ENCODE peak calls at places on chromosomes 1 and 21, in eight cellular contexts. I is colonic mucosa, Q is foreskin fibroblast, S is heart left ventricle, O is GM12865, N is osteoblast, A is mesendoderm, Z is fibroblast of lung. J is an unnamed sample.

GRCh38 chr1:214420341-214420740 is 131.1 kb downstream of the PTPN14 start:
- DNase-seq in I (no peak), Q (no peak), S (no peak), O (no peak), N (no peak), A (no peak), Z (no peak), J (no peak)

GRCh38 chr1:198391666-198392065 is 148.8 kb downstream of the ATP6V1G3 start:
- DNase-seq in I (no peak), Q (no peak), S (no peak), O (no peak), N (no peak), A (no peak), Z (no peak), J (no peak)

GRCh38 chr21:16794944-16795343 is 717.9 kb upstream of the CXADR start:
- DNase-seq in I (no peak), Q (peak; percentile 97), S (peak; percentile 28), O (no peak), N (no peak), A (peak; percentile 11), Z (peak; percentile 97), J (no peak)

GRCh38 chr21:34844924-34845238 is 176.1 kb downstream of the CLIC6 start:
- DNase-seq in I (no peak), Q (no peak), S (no peak), O (no peak), N (no peak), A (no peak), Z (no peak), J (no peak)

GRCh38 chr1:201383647-201384405 is 6.3 kb upstream of the TNNT2 start:
- DNase-seq in I (no peak), Q (peak; percentile 93), S (no peak), O (no peak), N (peak; percentile 99), A (no peak), Z (peak; percentile 95), J (no peak)

GRCh38 chr1:97996880-97997279 is 76.0 kb upstream of the DPYD start:
- DNase-seq in I (no peak), Q (peak; percentile 10), S (no peak), O (no peak), N (no peak), A (peak; percentile 19), Z (no peak), J (no peak)

GRCh38 chr1:215543191-215543606 is 23.9 kb upstream of the KCTD3 start:
- DNase-seq in I (no peak), Q (peak; percentile 78), S (no peak), O (peak; percentile 67), N (no peak), A (no peak), Z (peak; percentile 63), J (peak; percentile 16)

GRCh38 chr1:98437540-98437939 is 224.0 kb upstream of the SNX7 start:
- DNase-seq in I (no peak), Q (no peak), S (no peak), O (no peak), N (no peak), A (no peak), Z (no peak), J (no peak)

GRCh38 chr1:74689800-74690696 is 16.5 kb upstream of the ERICH3 start:
- DNase-seq in I (peak; percentile 49), Q (peak; percentile 73), S (no peak), O (peak; percentile 68), N (no peak), A (peak; percentile 70), Z (peak; percentile 26), J (no peak)

GRCh38 chr1:59486595-59486994 is 189.7 kb downstream of the FGGY start:
- DNase-seq in I (no peak), Q (no peak), S (no peak), O (no peak), N (no peak), A (peak; percentile 41), Z (peak; percentile 65), J (no peak)

GRCh38 chr1:93874025-93874651 is 4.9 kb downstream of the DNTTIP2 start:
- DNase-seq in I (no peak), Q (peak; percentile 39), S (no peak), O (peak; percentile 27), N (peak; percentile 66), A (peak; percentile 74), Z (peak; percentile 22), J (no peak)

GRCh38 chr1:55037733-55038551 is 1.4 kb upstream of the PCSK9 start:
- DNase-seq in I (no peak), Q (no peak), S (no peak), O (no peak), N (peak; percentile 31), A (no peak), Z (no peak), J (no peak)

GRCh38 chr1:201349091-201349490 is 28.4 kb downstream of the TNNT2 start:
- DNase-seq in I (no peak), Q (no peak), S (peak; percentile 20), O (no peak), N (no peak), A (no peak), Z (no peak), J (no peak)

GRCh38 chr1:90724361-90724760 is 7.3 kb upstream of the BARHL2 start:
- DNase-seq in I (no peak), Q (no peak), S (no peak), O (no peak), N (peak; percentile 42), A (no peak), Z (no peak), J (no peak)

GRCh38 chr1:30753660-30754123 is 3.9 kb downstream of the LAPTM5 start:
- DNase-seq in I (no peak), Q (no peak), S (no peak), O (peak; percentile 60), N (no peak), A (no peak), Z (no peak), J (no peak)

GRCh38 chr1:36151845-36152203 is 2.5 kb upstream of the TRAPPC3 start:
- DNase-seq in I (peak; percentile 49), Q (peak; percentile 39), S (peak; percentile 48), O (peak; percentile 49), N (peak; percentile 49), A (no peak), Z (peak; percentile 40), J (no peak)

GRCh38 chr1:70224954-70225353 is 3.8 kb downstream of the SRSF11 start:
- DNase-seq in I (no peak), Q (no peak), S (no peak), O (no peak), N (no peak), A (peak; percentile 76), Z (peak; percentile 4), J (no peak)
- H3K4me3 ChIP-seq in I (no peak overlapping the region), Q (no peak overlapping the region), S (no peak overlapping the region), O (no peak overlapping the region), N (no peak overlapping the region), A (no peak overlapping the region), Z (no peak overlapping the region), J (no peak overlapping the region)

DNA sequence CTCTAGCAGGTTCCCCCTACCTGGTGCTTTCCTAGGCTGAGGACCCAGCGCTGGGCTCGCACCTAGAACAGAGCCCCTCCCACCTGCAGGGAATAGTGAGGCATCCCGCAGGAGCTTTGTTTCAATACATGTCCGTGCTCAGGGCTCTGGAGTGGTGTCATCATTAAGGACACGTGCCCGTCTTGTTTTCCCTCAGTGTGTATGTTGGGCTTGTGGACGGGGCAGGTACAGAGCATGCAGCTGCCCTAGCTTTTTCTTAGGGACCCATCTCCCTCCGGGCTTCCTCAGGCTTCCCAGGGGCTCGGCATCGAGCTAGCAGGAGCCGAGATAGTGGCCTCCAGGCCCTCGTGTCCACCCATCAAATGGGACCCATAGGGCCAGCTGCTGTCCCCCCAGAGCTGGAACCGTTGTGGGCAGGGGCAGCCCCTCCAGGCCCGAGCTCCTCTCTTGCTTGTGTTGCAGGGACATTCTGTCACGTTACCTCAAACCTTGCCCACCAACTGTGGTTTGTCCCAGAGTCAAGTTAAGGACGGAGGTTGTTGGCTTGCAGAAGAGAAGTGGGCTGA is 3.9 kb downstream of the TMEM201 start:
- DNase-seq in I (no peak), Q (no peak), S (no peak), O (no peak), N (peak; percentile 80), A (no peak), Z (no peak), J (peak; percentile 37)
- H3K4me3 ChIP-seq in I (no peak overlapping the region), Q (no peak overlapping the region), S (no peak overlapping the region), O (no peak overlapping the region), N (no peak overlapping the region), A (no peak overlapping the region), Z (no peak overlapping the region), J (no peak overlapping the region)

DNA sequence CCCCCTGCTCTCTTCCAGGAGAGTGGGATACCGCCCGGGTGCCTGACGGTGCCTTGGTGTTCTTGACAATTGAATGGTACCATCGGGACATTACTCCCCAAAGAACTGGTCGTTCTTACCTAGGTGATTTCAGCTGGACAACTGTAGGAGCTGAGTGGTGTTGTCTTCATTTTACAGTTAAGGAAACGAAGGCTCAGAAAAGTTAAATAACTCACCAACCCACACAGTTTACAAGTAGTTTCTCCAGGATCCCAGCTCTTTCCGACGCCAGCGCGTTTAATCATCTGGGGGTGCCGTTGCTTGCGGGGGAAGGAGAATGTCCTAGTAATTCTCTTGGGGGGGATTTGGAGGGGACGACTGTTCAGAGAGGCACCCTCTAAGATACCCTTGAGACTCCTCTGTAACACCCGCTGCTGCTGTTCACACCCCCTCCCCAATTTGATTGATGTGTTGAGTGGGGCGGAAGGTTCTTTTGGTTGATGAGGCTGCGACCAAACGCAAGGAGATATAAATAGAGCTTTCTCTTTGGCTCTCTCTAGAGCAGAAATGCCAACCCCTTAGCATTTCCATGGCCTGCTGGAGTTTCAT is 1.8 kb downstream of the PIK3CD start:
- DNase-seq in I (no peak), Q (no peak), S (no peak), O (peak; percentile 54), N (peak; percentile 46), A (no peak), Z (no peak), J (no peak)
- H3K4me3 ChIP-seq in I (peak overlapping the region; percentile 44), Q (no peak overlapping the region), S (no peak overlapping the region), O (peak overlapping the region; percentile 92), N (no peak overlapping the region), A (no peak overlapping the region), Z (no peak overlapping the region), J (no peak overlapping the region)

DNA sequence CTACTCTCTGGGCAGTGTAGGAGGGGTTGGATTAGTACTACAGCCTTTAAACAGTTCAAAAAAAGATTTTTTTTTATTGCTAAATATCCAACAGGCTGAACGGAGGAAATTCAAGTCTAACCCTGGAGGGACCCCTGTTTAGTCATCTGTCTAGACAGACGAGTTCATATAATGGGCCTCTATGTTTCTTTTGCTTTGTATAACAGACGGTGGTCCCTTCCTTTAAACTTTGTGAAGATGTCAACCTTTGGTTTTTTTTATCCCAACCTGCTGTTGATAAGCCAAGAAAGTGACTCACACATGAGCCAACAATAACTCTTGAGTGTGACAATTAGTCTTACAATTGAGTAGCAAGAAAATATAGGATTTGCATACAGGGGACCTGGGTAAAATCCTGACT is 29.8 kb downstream of the TGFB2 start:
- DNase-seq in I (no peak), Q (peak; percentile 50), S (no peak), O (no peak), N (no peak), A (no peak), Z (peak; percentile 94), J (no peak)
- H3K4me3 ChIP-seq in I (no peak overlapping the region), Q (no peak overlapping the region), S (no peak overlapping the region), O (no peak overlapping the region), N (no peak overlapping the region), A (no peak overlapping the region), Z (no peak overlapping the region), J (no peak overlapping the region)

J was measured in mucosa of descending colon.